ENCODE peak calls at places on chromosomes 1 and 21, in six cellular contexts. S is NCI-H510A; W is WTC11; G is activated CD4-positive, alpha-beta T cell treated with anti-CD3 and anti-CD28 coated beads, Interleukin-2, amount 50 U/mL, for 4 hours; H is T-helper 1 cell; P is fibroblast of the aortic adventitia. V is an unnamed sample.

GRCh38 chr1:98991127-98992003 is 13.3 kb downstream of the PLPPR5 start:
- DNase-seq in S (no peak), W (no peak), G (no peak), H (peak), P (peak), V (no peak)

GRCh38 chr1:36092798-36093185 is 4.1 kb downstream of the ADPRS start:
- DNase-seq in S (no peak), W (no peak), G (no peak), H (no peak), P (no peak), V (no peak)

GRCh38 chr1:103516693-103517092 is 8.8 kb upstream of the RNPC3 start:
- DNase-seq in S (no peak), W (no peak), G (no peak), H (no peak), P (peak), V (no peak)

GRCh38 chr21:46500224-46500861 is 41.7 kb downstream of the DIP2A start:
- DNase-seq in S (no peak), W (no peak), G (no peak), H (peak), P (peak), V (peak)

GRCh38 chr1:200912737-200913407 is 18.2 kb downstream of the INAVA start:
- DNase-seq in S (no peak), W (no peak), G (no peak), H (no peak), P (no peak), V (no peak)

GRCh38 chr1:244104309-244105060 is 53.4 kb downstream of the ZBTB18 start:
- DNase-seq in S (no peak), W (no peak), G (no peak), H (no peak), P (peak), V (no peak)

GRCh38 chr1:62194651-62195282 is at the start of gene L1TD1:
- DNase-seq in S (no peak), W (peak), G (no peak), H (no peak), P (no peak), V (no peak)

GRCh38 chr1:43650306-43650941 is 475 bp downstream of the KDM4A start:
- DNase-seq in S (peak), W (peak), G (peak), H (peak), P (peak), V (peak)

GRCh38 chr1:168733241-168733640 is 4.2 kb upstream of the DPT start:
- DNase-seq in S (no peak), W (no peak), G (no peak), H (no peak), P (no peak), V (no peak)

GRCh38 chr1:214640431-214641213 is 37.6 kb downstream of the CENPF start:
- DNase-seq in S (no peak), W (no peak), G (no peak), H (peak), P (no peak), V (no peak)